ENCODE peak calls at places on chromosomes 12 and 14, in seven cellular contexts. One of them, this sample, is unnamed.

GRCh38 chr14:52589646-52590045 is 37.0 kb downstream of the GPR137C start:
- DNase-seq in heart left ventricle: no peak
- DNase-seq in NCI-H1436: no peak
- DNase-seq in WTC11: no peak
- DNase-seq in SK-N-SH: no peak
- DNase-seq in AML-193: no peak
- DNase-seq in effector CD4-positive, alpha-beta T cell: no peak
- DNase-seq in this sample: no peak

GRCh38 chr14:63922696-63923421 is 70.1 kb downstream of the SYNE2 start:
- DNase-seq in effector CD4-positive, alpha-beta T cell: no peak
- DNase-seq in AML-193: no peak
- DNase-seq in WTC11: no peak
- DNase-seq in NCI-H1436: no peak
- DNase-seq in heart left ventricle: no peak
- DNase-seq in SK-N-SH: no peak
- DNase-seq in this sample: no peak

GRCh38 chr14:88316521-88316920 is 6.5 kb downstream of the KCNK10 start:
- DNase-seq in heart left ventricle: no peak
- DNase-seq in WTC11: no peak
- DNase-seq in NCI-H1436: no peak
- DNase-seq in effector CD4-positive, alpha-beta T cell: no peak
- DNase-seq in AML-193: no peak
- DNase-seq in SK-N-SH: no peak
- DNase-seq in this sample: no peak

GRCh38 chr12:23084236-23084995 is 459.4 kb downstream of the ETNK1 start:
- DNase-seq in AML-193: no peak
- DNase-seq in SK-N-SH: peak; percentile 63
- DNase-seq in NCI-H1436: no peak
- DNase-seq in WTC11: no peak
- DNase-seq in effector CD4-positive, alpha-beta T cell: no peak
- DNase-seq in heart left ventricle: no peak
- DNase-seq in this sample: peak; percentile 53

GRCh38 chr14:61586539-61587396 is 108.5 kb upstream of the HIF1A start:
- DNase-seq in NCI-H1436: no peak
- DNase-seq in SK-N-SH: no peak
- DNase-seq in effector CD4-positive, alpha-beta T cell: no peak
- DNase-seq in WTC11: no peak
- DNase-seq in AML-193: no peak
- DNase-seq in heart left ventricle: no peak
- DNase-seq in this sample: no peak

GRCh38 chr14:39499514-39499913 is 67.3 kb upstream of the FBXO33 start:
- DNase-seq in AML-193: no peak
- DNase-seq in heart left ventricle: no peak
- DNase-seq in SK-N-SH: no peak
- DNase-seq in effector CD4-positive, alpha-beta T cell: no peak
- DNase-seq in WTC11: no peak
- DNase-seq in NCI-H1436: no peak
- DNase-seq in this sample: no peak

GRCh38 chr14:38404100-38404541 is 148.2 kb upstream of the CLEC14A start:
- DNase-seq in AML-193: no peak
- DNase-seq in WTC11: no peak
- DNase-seq in effector CD4-positive, alpha-beta T cell: no peak
- DNase-seq in heart left ventricle: no peak
- DNase-seq in NCI-H1436: no peak
- DNase-seq in SK-N-SH: no peak
- DNase-seq in this sample: no peak

GRCh38 chr14:32696325-32697101 is 242.2 kb upstream of the NPAS3 start:
- DNase-seq in effector CD4-positive, alpha-beta T cell: no peak
- DNase-seq in SK-N-SH: no peak
- DNase-seq in WTC11: no peak
- DNase-seq in heart left ventricle: no peak
- DNase-seq in NCI-H1436: no peak
- DNase-seq in AML-193: no peak
- DNase-seq in this sample: no peak

GRCh38 chr12:103470664-103471063 is 25.1 kb downstream of the C12orf42 start:
- DNase-seq in AML-193: no peak
- DNase-seq in NCI-H1436: no peak
- DNase-seq in WTC11: no peak
- DNase-seq in effector CD4-positive, alpha-beta T cell: no peak
- DNase-seq in heart left ventricle: no peak
- DNase-seq in SK-N-SH: no peak
- DNase-seq in this sample: no peak

GRCh38 chr12:128387811-128388422 is 120.9 kb downstream of the TMEM132C start:
- DNase-seq in WTC11: no peak
- DNase-seq in NCI-H1436: peak; percentile 53
- DNase-seq in SK-N-SH: peak; percentile 69
- DNase-seq in AML-193: no peak
- DNase-seq in heart left ventricle: no peak
- DNase-seq in effector CD4-positive, alpha-beta T cell: no peak
- DNase-seq in this sample: no peak

GRCh38 chr14:40983604-40984003 is 623.1 kb upstream of the LRFN5 start:
- DNase-seq in NCI-H1436: no peak
- DNase-seq in SK-N-SH: no peak
- DNase-seq in heart left ventricle: no peak
- DNase-seq in effector CD4-positive, alpha-beta T cell: no peak
- DNase-seq in AML-193: no peak
- DNase-seq in WTC11: no peak
- DNase-seq in this sample: no peak

GRCh38 chr14:53956427-53957201 is at the start of gene BMP4:
- DNase-seq in heart left ventricle: peak; percentile 89
- DNase-seq in WTC11: peak; percentile 95
- DNase-seq in NCI-H1436: no peak
- DNase-seq in SK-N-SH: peak; percentile 44
- DNase-seq in effector CD4-positive, alpha-beta T cell: no peak
- DNase-seq in AML-193: no peak
- DNase-seq in this sample: peak; percentile 92

GRCh38 chr12:93802698-93803097 is 125.5 kb downstream of the CRADD start:
- DNase-seq in WTC11: no peak
- DNase-seq in SK-N-SH: no peak
- DNase-seq in NCI-H1436: no peak
- DNase-seq in heart left ventricle: no peak
- DNase-seq in AML-193: no peak
- DNase-seq in effector CD4-positive, alpha-beta T cell: no peak
- DNase-seq in this sample: no peak

GRCh38 chr12:52870361-52871290 is 21.8 kb upstream of the KRT78 start:
- DNase-seq in NCI-H1436: peak; percentile 57
- DNase-seq in WTC11: peak; percentile 90
- DNase-seq in AML-193: peak; percentile 23
- DNase-seq in SK-N-SH: peak; percentile 84
- DNase-seq in heart left ventricle: peak; percentile 77
- DNase-seq in effector CD4-positive, alpha-beta T cell: peak; percentile 57
- DNase-seq in this sample: peak; percentile 64

GRCh38 chr12:106299193-106299794 is 3.2 kb upstream of the TCP11L2 start:
- DNase-seq in heart left ventricle: no peak
- DNase-seq in WTC11: no peak
- DNase-seq in effector CD4-positive, alpha-beta T cell: no peak
- DNase-seq in NCI-H1436: no peak
- DNase-seq in SK-N-SH: no peak
- DNase-seq in AML-193: no peak
- DNase-seq in this sample: no peak

GRCh38 chr12:130104596-130105253 is 57.5 kb upstream of the FZD10 start:
- DNase-seq in AML-193: no peak
- DNase-seq in effector CD4-positive, alpha-beta T cell: no peak
- DNase-seq in NCI-H1436: no peak
- DNase-seq in WTC11: no peak
- DNase-seq in SK-N-SH: peak; percentile 73
- DNase-seq in heart left ventricle: no peak
- DNase-seq in this sample: no peak

GRCh38 chr12:78293039-78293686 is 462.5 kb downstream of the NAV3 start:
- DNase-seq in effector CD4-positive, alpha-beta T cell: no peak
- DNase-seq in NCI-H1436: no peak
- DNase-seq in AML-193: no peak
- DNase-seq in WTC11: no peak
- DNase-seq in heart left ventricle: no peak
- DNase-seq in SK-N-SH: no peak
- DNase-seq in this sample: no peak

GRCh38 chr14:94673781-94674231 is 61.6 kb downstream of the SERPINA3 start:
- DNase-seq in effector CD4-positive, alpha-beta T cell: no peak
- DNase-seq in SK-N-SH: no peak
- DNase-seq in heart left ventricle: no peak
- DNase-seq in NCI-H1436: no peak
- DNase-seq in AML-193: no peak
- DNase-seq in WTC11: no peak
- DNase-seq in this sample: no peak

GRCh38 chr12:14768823-14769405 is 34.4 kb downstream of the WBP11 start:
- DNase-seq in WTC11: peak; percentile 15
- DNase-seq in heart left ventricle: no peak
- DNase-seq in AML-193: no peak
- DNase-seq in NCI-H1436: no peak
- DNase-seq in effector CD4-positive, alpha-beta T cell: no peak
- DNase-seq in SK-N-SH: no peak
- DNase-seq in this sample: no peak

GRCh38 chr14:72608391-72609204 is 285.3 kb downstream of the DPF3 start:
- DNase-seq in NCI-H1436: no peak
- DNase-seq in heart left ventricle: no peak
- DNase-seq in effector CD4-positive, alpha-beta T cell: no peak
- DNase-seq in AML-193: no peak
- DNase-seq in SK-N-SH: no peak
- DNase-seq in WTC11: no peak
- DNase-seq in this sample: no peak

GRCh38 chr14:45810152-45810872 is 557.3 kb upstream of the MIS18BP1 start:
- DNase-seq in NCI-H1436: peak; percentile 2
- DNase-seq in effector CD4-positive, alpha-beta T cell: no peak
- DNase-seq in SK-N-SH: no peak
- DNase-seq in AML-193: no peak
- DNase-seq in WTC11: no peak
- DNase-seq in heart left ventricle: no peak
- DNase-seq in this sample: no peak

GRCh38 chr12:68807576-68808387 is at the start of gene MDM2:
- DNase-seq in AML-193: peak; percentile 75
- DNase-seq in NCI-H1436: peak; percentile 97
- DNase-seq in heart left ventricle: peak; percentile 99
- DNase-seq in effector CD4-positive, alpha-beta T cell: peak; percentile 97
- DNase-seq in SK-N-SH: peak; percentile 99
- DNase-seq in WTC11: peak; percentile 94
- DNase-seq in this sample: peak; percentile 95

GRCh38 chr12:82184844-82185243 is 173.3 kb downstream of the CCDC59 start:
- DNase-seq in AML-193: no peak
- DNase-seq in heart left ventricle: no peak
- DNase-seq in NCI-H1436: no peak
- DNase-seq in WTC11: no peak
- DNase-seq in SK-N-SH: no peak
- DNase-seq in effector CD4-positive, alpha-beta T cell: no peak
- DNase-seq in this sample: no peak

GRCh38 chr12:52149182-52149641 is 42.6 kb downstream of the KRT80 start:
- DNase-seq in WTC11: no peak
- DNase-seq in NCI-H1436: no peak
- DNase-seq in AML-193: no peak
- DNase-seq in heart left ventricle: peak; percentile 49
- DNase-seq in SK-N-SH: no peak
- DNase-seq in effector CD4-positive, alpha-beta T cell: no peak
- DNase-seq in this sample: no peak

GRCh38 chr12:2170376-2170775 is 117.6 kb downstream of the CACNA1C start:
- DNase-seq in SK-N-SH: no peak
- DNase-seq in WTC11: no peak
- DNase-seq in AML-193: no peak
- DNase-seq in heart left ventricle: no peak
- DNase-seq in NCI-H1436: no peak
- DNase-seq in effector CD4-positive, alpha-beta T cell: no peak
- DNase-seq in this sample: no peak

GRCh38 chr12:113102811-113103210 is 32.8 kb downstream of the RASAL1 start:
- DNase-seq in effector CD4-positive, alpha-beta T cell: no peak
- DNase-seq in WTC11: no peak
- DNase-seq in SK-N-SH: no peak
- DNase-seq in heart left ventricle: no peak
- DNase-seq in NCI-H1436: no peak
- DNase-seq in AML-193: no peak
- DNase-seq in this sample: no peak

GRCh38 chr12:116455540-116456306 is 103.5 kb upstream of the MAP1LC3B2 start:
- DNase-seq in heart left ventricle: peak; percentile 57
- DNase-seq in AML-193: no peak
- DNase-seq in SK-N-SH: peak; percentile 38
- DNase-seq in WTC11: no peak
- DNase-seq in effector CD4-positive, alpha-beta T cell: no peak
- DNase-seq in NCI-H1436: peak; percentile 5
- DNase-seq in this sample: peak; percentile 89

GRCh38 chr12:124273630-124274029 is 21.3 kb upstream of the RFLNA start:
- DNase-seq in WTC11: peak; percentile 66
- DNase-seq in effector CD4-positive, alpha-beta T cell: no peak
- DNase-seq in AML-193: peak; percentile 32
- DNase-seq in heart left ventricle: no peak
- DNase-seq in SK-N-SH: peak; percentile 59
- DNase-seq in NCI-H1436: no peak
- DNase-seq in this sample: no peak

GRCh38 chr14:104694991-104695659 is 5.7 kb downstream of the INF2 start:
- DNase-seq in SK-N-SH: no peak
- DNase-seq in NCI-H1436: no peak
- DNase-seq in AML-193: no peak
- DNase-seq in WTC11: no peak
- DNase-seq in effector CD4-positive, alpha-beta T cell: no peak
- DNase-seq in heart left ventricle: no peak
- DNase-seq in this sample: no peak

GRCh38 chr14:64061115-64061514 is 208.3 kb downstream of the SYNE2 start:
- DNase-seq in SK-N-SH: no peak
- DNase-seq in effector CD4-positive, alpha-beta T cell: no peak
- DNase-seq in WTC11: no peak
- DNase-seq in AML-193: no peak
- DNase-seq in NCI-H1436: no peak
- DNase-seq in heart left ventricle: no peak
- DNase-seq in this sample: no peak

GRCh38 chr12:89368386-89368785 is 16.1 kb upstream of the DUSP6 start:
- DNase-seq in SK-N-SH: no peak
- DNase-seq in heart left ventricle: no peak
- DNase-seq in effector CD4-positive, alpha-beta T cell: no peak
- DNase-seq in NCI-H1436: no peak
- DNase-seq in WTC11: no peak
- DNase-seq in AML-193: no peak
- DNase-seq in this sample: no peak